ENCODE peak calls at places on chromosomes 11 and 22, in eight cellular contexts. A is neuronal stem cell; R is T-cell; C is activated CD8-positive, alpha-beta memory T cell treated with anti-CD3 and anti-CD28 coated beads, Interleukin-2, amount 10 ng/mL, durations not matched to agents 7 days and 5 days; K is Caco-2; X is HTR-8/SVneo; W is activated T-cell treated with anti-CD3 and anti-CD28 coated beads for 1 hour; Z is NCI-H2081. V is an unnamed sample.

GRCh38 chr22:37519268-37520195 is at the start of gene CARD10:
- DNase-seq in Z (peak), X (no peak), R (no peak), W (no peak), A (peak), C (no peak), K (no peak), V (peak)

GRCh38 chr11:30387891-30388861 is 65.3 kb downstream of the ARL14EP start:
- DNase-seq in X (no peak), R (no peak), W (no peak), Z (no peak), C (no peak), K (no peak), A (no peak), V (no peak)

GRCh38 chr11:70159612-70160570 is 43.2 kb upstream of the FADD start:
- DNase-seq in K (no peak), X (no peak), C (no peak), Z (no peak), A (no peak), W (no peak), R (no peak), V (no peak)

GRCh38 chr22:36430863-36431262 is 43.1 kb upstream of the MYH9 start:
- DNase-seq in Z (no peak), W (no peak), X (no peak), C (no peak), A (no peak), R (no peak), K (no peak), V (no peak)

GRCh38 chr11:14370496-14370895 is 11.5 kb upstream of the RRAS2 start:
- DNase-seq in C (no peak), R (no peak), X (no peak), K (no peak), Z (no peak), A (no peak), W (no peak), V (no peak)

GRCh38 chr11:279966-280761 is 2.0 kb downstream of the NLRP6 start:
- DNase-seq in A (no peak), W (no peak), R (peak), Z (no peak), K (peak), X (no peak), C (peak), V (no peak)

GRCh38 chr22:30268331-30268730 is 1.7 kb upstream of the OSM start:
- DNase-seq in X (no peak), K (no peak), C (no peak), W (no peak), R (no peak), A (no peak), Z (no peak), V (no peak)

GRCh38 chr11:102637731-102638130 is 12.6 kb upstream of the MMP20 start:
- DNase-seq in A (no peak), Z (no peak), X (no peak), C (no peak), R (no peak), W (no peak), K (no peak), V (no peak)

GRCh38 chr22:17964647-17965046 is 59.7 kb downstream of the MICAL3 start:
- DNase-seq in C (no peak), K (no peak), X (no peak), W (no peak), Z (no peak), R (no peak), A (no peak), V (no peak)

GRCh38 chr11:37946155-37946766 is 1348.2 kb upstream of the RAG2 start:
- DNase-seq in R (no peak), C (no peak), K (no peak), W (no peak), Z (peak), X (no peak), A (peak), V (peak)

GRCh38 chr11:45366839-45367238 is 80.7 kb upstream of the SYT13 start:
- DNase-seq in C (no peak), Z (no peak), A (no peak), X (no peak), W (no peak), K (no peak), R (no peak), V (no peak)

GRCh38 chr11:57485217-57486007 is 25.1 kb downstream of the RTN4RL2 start:
- DNase-seq in C (no peak), R (no peak), K (no peak), A (no peak), W (no peak), X (no peak), Z (no peak), V (no peak)

GRCh38 chr11:58582437-58582836 is 3.6 kb downstream of the ZFP91 start:
- DNase-seq in A (no peak), Z (no peak), K (no peak), X (no peak), W (no peak), R (no peak), C (no peak), V (no peak)

GRCh38 chr11:103055174-103055890 is 36.6 kb downstream of the DCUN1D5 start:
- DNase-seq in K (no peak), C (no peak), X (peak), Z (peak), A (peak), R (no peak), W (no peak), V (peak)

GRCh38 chr11:45451766-45452440 is 165.8 kb upstream of the SYT13 start:
- DNase-seq in Z (no peak), C (no peak), W (no peak), A (no peak), K (no peak), R (no peak), X (no peak), V (no peak)

GRCh38 chr22:30884211-30885000 is 84.2 kb downstream of the MORC2 start:
- DNase-seq in W (no peak), K (no peak), X (no peak), R (no peak), C (no peak), Z (no peak), A (no peak), V (no peak)

GRCh38 chr22:17920145-17920605 is 104.2 kb downstream of the MICAL3 start:
- DNase-seq in R (no peak), Z (no peak), C (no peak), A (no peak), K (peak), W (no peak), X (no peak), V (no peak)

GRCh38 chr11:2963112-2963754 is 28.9 kb downstream of the NAP1L4 start:
- DNase-seq in Z (no peak), W (no peak), C (no peak), A (no peak), X (no peak), K (no peak), R (no peak), V (no peak)

GRCh38 chr11:35138949-35139881 is at the start of gene CD44:
- DNase-seq in X (peak), W (peak), R (peak), A (peak), C (peak), K (no peak), Z (no peak), V (peak)

GRCh38 chr22:46867106-46867505 is 104.7 kb downstream of the TBC1D22A start:
- DNase-seq in X (no peak), Z (no peak), K (no peak), W (no peak), R (no peak), A (no peak), C (no peak), V (no peak)

GRCh38 chr11:57482782-57483569 is 22.6 kb downstream of the RTN4RL2 start:
- DNase-seq in R (peak), C (peak), W (peak), X (no peak), A (peak), Z (no peak), K (no peak), V (peak)

GRCh38 chr22:20080445-20080775 is 369 bp downstream of the DGCR8 start:
- DNase-seq in C (peak), W (peak), X (peak), K (peak), A (peak), R (peak), Z (peak), V (no peak)

GRCh38 chr11:72430743-72431570 is 3.4 kb downstream of the CLPB start:
- DNase-seq in W (no peak), K (peak), R (peak), A (no peak), C (peak), Z (peak), X (peak), V (peak)

GRCh38 chr11:69394902-69395690 is 86.4 kb upstream of the LINC01488 start:
- DNase-seq in Z (no peak), W (no peak), K (no peak), A (no peak), R (no peak), C (no peak), X (no peak), V (no peak)

GRCh38 chr11:418343-419247 is 3.8 kb upstream of the SIGIRR start:
- DNase-seq in Z (no peak), C (no peak), A (no peak), X (no peak), R (no peak), W (no peak), K (no peak), V (no peak)

GRCh38 chr11:67372993-67373915 is at the start of gene CLCF1:
- DNase-seq in C (peak), R (peak), X (peak), K (peak), Z (no peak), W (peak), A (peak), V (no peak)

GRCh38 chr11:104876838-104877500 is 21.3 kb downstream of the CASP12 start:
- DNase-seq in K (no peak), X (no peak), A (no peak), R (no peak), Z (no peak), C (no peak), W (no peak), V (no peak)

GRCh38 chr11:66743271-66743968 is 14.4 kb upstream of the SPTBN2 start:
- DNase-seq in C (no peak), K (peak), X (no peak), R (no peak), A (no peak), Z (no peak), W (no peak), V (no peak)

GRCh38 chr11:110362916-110363574 is 66.6 kb upstream of the RDX start:
- DNase-seq in Z (peak), A (peak), C (no peak), W (no peak), R (no peak), K (peak), X (peak), V (peak)

GRCh38 chr11:69081180-69081579 is 32.4 kb downstream of the TPCN2 start:
- DNase-seq in K (no peak), X (no peak), A (no peak), Z (no peak), C (no peak), R (no peak), W (no peak), V (no peak)

GRCh38 chr22:28006271-28006670 is 87.2 kb upstream of the PITPNB start:
- DNase-seq in R (no peak), W (no peak), K (no peak), Z (no peak), A (no peak), C (no peak), X (no peak), V (no peak)

GRCh38 chr11:20669833-20670684 is 673 bp downstream of the NELL1 start:
- DNase-seq in K (no peak), W (no peak), C (no peak), Z (no peak), X (no peak), R (no peak), A (no peak), V (no peak)

GRCh38 chr11:44309483-44310197 is at the start of gene ALX4:
- DNase-seq in R (no peak), K (no peak), C (peak), W (no peak), Z (peak), X (peak), A (no peak), V (no peak)